ENCODE peak calls at places on chromosomes 16 and 17, in six cellular contexts. A, Z, T, K, F and U are unnamed samples.

GRCh38 chr17:66949501-66949900 is 15.0 kb upstream of the CACNG4 start:
- DNase-seq in A (no peak), Z (no peak), T (no peak), K (no peak), F (no peak), U (no peak)

GRCh38 chr17:75983501-75984181 is 4.6 kb downstream of the TEN1 start:
- DNase-seq in A (no peak), Z (no peak), T (no peak), K (peak), F (no peak), U (no peak)

GRCh38 chr16:7597677-7598076 is 265.0 kb downstream of the RBFOX1 start:
- DNase-seq in A (no peak), Z (no peak), T (no peak), K (no peak), F (no peak), U (no peak)

GRCh38 chr16:77307764-77308561 is 108.8 kb downstream of the SYCE1L start:
- DNase-seq in A (no peak), Z (no peak), T (no peak), K (no peak), F (no peak), U (no peak)

GRCh38 chr17:65079489-65079900 is 23.0 kb upstream of the GNA13 start:
- DNase-seq in A (no peak), Z (no peak), T (no peak), K (no peak), F (no peak), U (no peak)

GRCh38 chr16:50153648-50154368 is 702 bp downstream of the TENT4B start:
- DNase-seq in A (no peak), Z (peak), T (no peak), K (peak), F (no peak), U (peak)

GRCh38 chr17:18156171-18156975 is 27.3 kb upstream of the ALKBH5 start:
- DNase-seq in A (no peak), Z (no peak), T (no peak), K (no peak), F (no peak), U (no peak)

GRCh38 chr17:67474081-67474661 is 97.1 kb downstream of the PITPNC1 start:
- DNase-seq in A (no peak), Z (no peak), T (no peak), K (no peak), F (no peak), U (no peak)

GRCh38 chr17:46154151-46154816 is 38.9 kb downstream of the KANSL1 start:
- DNase-seq in A (no peak), Z (no peak), T (no peak), K (no peak), F (no peak), U (no peak)

GRCh38 chr16:81997738-81998137 is 13.5 kb downstream of the SDR42E1 start:
- DNase-seq in A (peak), Z (no peak), T (no peak), K (no peak), F (no peak), U (no peak)

GRCh38 chr16:12184419-12184831 is 207.9 kb downstream of the SNX29 start:
- DNase-seq in A (no peak), Z (no peak), T (no peak), K (no peak), F (no peak), U (no peak)

GRCh38 chr17:18186271-18186982 is 2.8 kb downstream of the ALKBH5 start:
- DNase-seq in A (no peak), Z (no peak), T (no peak), K (peak), F (no peak), U (no peak)

GRCh38 chr17:79633154-79633553 is 22.3 kb upstream of the RBFOX3 start:
- DNase-seq in A (no peak), Z (peak), T (no peak), K (no peak), F (no peak), U (no peak)

GRCh38 chr17:61488878-61489718 is 36.9 kb downstream of the TBX4 start:
- DNase-seq in A (peak), Z (no peak), T (no peak), K (no peak), F (no peak), U (no peak)

GRCh38 chr16:27816561-27816960 is 247.0 kb downstream of the GSG1L start:
- DNase-seq in A (no peak), Z (no peak), T (no peak), K (no peak), F (no peak), U (no peak)

GRCh38 chr17:71482625-71483024 is 638.2 kb upstream of the SOX9 start:
- DNase-seq in A (no peak), Z (no peak), T (no peak), K (no peak), F (no peak), U (no peak)

GRCh38 chr16:84928679-84929420 is 82.5 kb downstream of the ZDHHC7 start:
- DNase-seq in A (no peak), Z (no peak), T (no peak), K (peak), F (no peak), U (no peak)

GRCh38 chr16:57646388-57647039 is 18.1 kb downstream of the ADGRG1 start:
- DNase-seq in A (no peak), Z (no peak), T (no peak), K (no peak), F (no peak), U (no peak)

GRCh38 chr16:85608515-85608885 is 4.6 kb upstream of the GSE1 start:
- DNase-seq in A (no peak), Z (no peak), T (no peak), K (no peak), F (no peak), U (no peak)

GRCh38 chr16:2005646-2006045 is 4.0 kb downstream of the ZNF598 start:
- DNase-seq in A (no peak), Z (no peak), T (no peak), K (no peak), F (no peak), U (no peak)

GRCh38 chr17:50187741-50188520 is 13.5 kb downstream of the COL1A1 start:
- DNase-seq in A (no peak), Z (no peak), T (no peak), K (no peak), F (no peak), U (no peak)

GRCh38 chr16:86642084-86642483 is 63.7 kb downstream of the FOXL1 start:
- DNase-seq in A (no peak), Z (no peak), T (no peak), K (peak), F (no peak), U (no peak)

GRCh38 chr16:31664683-31665482 is 137.2 kb downstream of the AHSP start:
- DNase-seq in A (no peak), Z (no peak), T (no peak), K (no peak), F (no peak), U (no peak)

GRCh38 chr16:27561216-27561615 is 11.3 kb downstream of the KATNIP start:
- DNase-seq in A (no peak), Z (no peak), T (no peak), K (no peak), F (no peak), U (no peak)

GRCh38 chr16:88472637-88473205 is 19.6 kb downstream of the ZFPM1 start:
- DNase-seq in A (no peak), Z (no peak), T (no peak), K (peak), F (no peak), U (no peak)

GRCh38 chr17:11580677-11581076 is 17.6 kb upstream of the DNAH9 start:
- DNase-seq in A (no peak), Z (no peak), T (no peak), K (no peak), F (no peak), U (no peak)

GRCh38 chr16:70679653-70680494 is 6.0 kb downstream of the MTSS2 start:
- DNase-seq in A (no peak), Z (no peak), T (no peak), K (peak), F (no peak), U (no peak)

GRCh38 chr16:9048302-9048700 is 43.1 kb upstream of the HAPSTR1 start:
- DNase-seq in A (no peak), Z (no peak), T (no peak), K (no peak), F (no peak), U (no peak)

GRCh38 chr17:2841606-2842005 is 45.4 kb downstream of the RAP1GAP2 start:
- DNase-seq in A (no peak), Z (no peak), T (no peak), K (no peak), F (no peak), U (no peak)

GRCh38 chr17:2847601-2848255 is 51.5 kb downstream of the RAP1GAP2 start:
- DNase-seq in A (no peak), Z (no peak), T (no peak), K (no peak), F (no peak), U (no peak)

GRCh38 chr17:2849327-2849670 is 53.1 kb downstream of the RAP1GAP2 start:
- DNase-seq in A (no peak), Z (no peak), T (no peak), K (no peak), F (no peak), U (no peak)

GRCh38 chr17:2842464-2842863 is 46.2 kb downstream of the RAP1GAP2 start:
- DNase-seq in A (no peak), Z (no peak), T (no peak), K (no peak), F (no peak), U (no peak)

GRCh38 chr17:2844386-2844785 is 48.1 kb downstream of the RAP1GAP2 start:
- DNase-seq in A (no peak), Z (no peak), T (no peak), K (no peak), F (no peak), U (no peak)
- TF ChIP-seq POLR2A in A (no peak), Z (no peak), T (no peak), K (no peak), F (no peak), U (no peak)

DNA sequence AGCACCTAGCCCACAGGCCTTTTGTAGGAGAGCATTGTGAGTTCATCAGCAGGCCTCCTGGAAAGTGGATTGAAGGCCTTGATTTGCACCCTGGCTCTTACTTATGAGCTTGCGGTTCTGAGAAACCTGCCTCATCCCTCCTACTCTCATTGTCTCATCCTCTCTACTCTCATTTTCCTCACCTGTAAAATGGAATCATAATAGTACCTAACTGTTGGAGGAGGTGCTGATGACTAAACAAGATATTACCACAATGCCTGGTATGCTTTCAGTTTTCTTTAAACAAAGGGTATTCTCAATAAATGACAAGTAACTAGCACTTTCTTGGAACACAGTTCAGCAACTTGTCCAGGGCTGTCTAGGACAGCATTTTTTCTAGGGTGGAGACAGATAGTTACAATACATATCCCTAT is 243.1 kb upstream of the MAF start:
- DNase-seq in A (no peak), Z (no peak), T (peak), K (no peak), F (no peak), U (no peak)
- TF ChIP-seq TAF1 in A (no peak), Z (no peak), T (no peak), K (no peak), F (no peak), U (no peak)

GRCh38 chr17:82203920-82204319 is 8.7 kb downstream of the CCDC57 start:
- DNase-seq in A (no peak), Z (no peak), T (no peak), K (no peak), F (no peak), U (no peak)
- TF ChIP-seq POLR2AphosphoS5 in A (no peak), Z (no peak), T (no peak), K (no peak), F (no peak), U (no peak)

GRCh38 chr16:30052671-30053372 is 12.7 kb upstream of the ALDOA start:
- DNase-seq in A (peak), Z (peak), T (peak), K (peak), F (no peak), U (peak)
- TF ChIP-seq POLR2A in A (no peak), Z (peak), T (peak), K (peak), F (no peak), U (no peak)